ENCODE peak calls at places on chromosomes 11 and 22, in six cellular contexts. W is breast epithelium; A is hepatocyte; X is neural progenitor cell; J is CD4-positive, CD25-positive, alpha-beta regulatory T cell; T is ascending aorta. M is an unnamed sample.
A peak's percentile ranks its signal among the peaks of the same experiment; 100 is the strongest.

GRCh38 chr11:97754976-97755375 is 1265.8 kb upstream of the CNTN5 start:
- DNase-seq in W (no peak), A (no peak), X (peak; percentile 64), J (no peak), T (no peak), M (no peak)

GRCh38 chr11:118200901-118201680 is 23.7 kb downstream of the JAML start:
- DNase-seq in W (no peak), A (no peak), X (no peak), J (no peak), T (no peak), M (no peak)

GRCh38 chr11:83206771-83207413 is 13.4 kb downstream of the ANKRD42 start:
- DNase-seq in W (no peak), A (no peak), X (no peak), J (no peak), T (no peak), M (no peak)

GRCh38 chr11:94219771-94220170 is 84.6 kb upstream of the IZUMO1R start:
- DNase-seq in W (no peak), A (no peak), X (no peak), J (no peak), T (no peak), M (no peak)

GRCh38 chr11:130001491-130002351 is 914 bp downstream of the PRDM10 start:
- DNase-seq in W (peak; percentile 54), A (peak; percentile 63), X (peak; percentile 92), J (peak; percentile 45), T (no peak), M (no peak)

GRCh38 chr11:76668362-76669155 is 2.0 kb downstream of the LRRC32 start:
- DNase-seq in W (peak; percentile 7), A (no peak), X (no peak), J (no peak), T (no peak), M (no peak)

GRCh38 chr11:12936200-12936599 is 72.9 kb upstream of the RASSF10 start:
- DNase-seq in W (no peak), A (no peak), X (no peak), J (no peak), T (no peak), M (no peak)

GRCh38 chr11:78217650-78218541 is 29.2 kb downstream of the USP35 start:
- DNase-seq in W (peak; percentile 41), A (no peak), X (no peak), J (no peak), T (no peak), M (no peak)

GRCh38 chr11:59839615-59840014 is 5.7 kb downstream of the CBLIF start:
- DNase-seq in W (no peak), A (no peak), X (no peak), J (no peak), T (no peak), M (no peak)

GRCh38 chr22:49268924-49269323 is 558.7 kb downstream of the BRD1 start:
- DNase-seq in W (no peak), A (no peak), X (no peak), J (no peak), T (no peak), M (no peak)

GRCh38 chr11:76642341-76642740 is 28.2 kb downstream of the LRRC32 start:
- DNase-seq in W (no peak), A (no peak), X (no peak), J (peak; percentile 64), T (no peak), M (no peak)

GRCh38 chr22:20550851-20551744 is 43.7 kb downstream of the MED15 start:
- DNase-seq in W (no peak), A (peak; percentile 55), X (peak; percentile 59), J (peak; percentile 74), T (no peak), M (no peak)

GRCh38 chr11:26551186-26551801 is 20.8 kb downstream of the MUC15 start:
- DNase-seq in W (no peak), A (no peak), X (no peak), J (no peak), T (no peak), M (no peak)

DNA sequence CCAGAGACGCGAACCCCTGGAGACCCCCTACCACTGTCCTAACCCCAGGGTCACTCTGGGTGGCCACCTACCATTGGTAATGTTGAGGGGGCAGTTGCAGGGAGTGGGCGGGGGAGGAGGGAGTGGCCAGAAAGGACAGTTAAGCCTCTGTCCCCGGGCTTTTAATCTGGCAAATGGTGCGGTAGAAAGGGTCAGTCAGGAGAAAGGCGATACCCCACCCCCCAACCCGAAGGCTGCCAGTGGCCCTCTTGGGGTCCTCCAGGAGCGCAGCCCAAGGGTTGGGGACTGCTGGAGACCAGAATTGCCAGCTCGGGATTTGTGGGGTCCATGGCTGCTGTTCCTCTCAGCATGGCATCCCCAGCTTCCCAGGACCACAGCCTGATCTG is 742 bp downstream of the P2RY2 start:
- DNase-seq in W (no peak), A (no peak), X (peak; percentile 53), J (no peak), T (no peak), M (no peak)
- H3K27ac ChIP-seq in W (peak overlapping the region; percentile 67), A (peak overlapping the region; percentile 68), X (no peak overlapping the region), J (no peak overlapping the region), T (no peak overlapping the region), M (no peak overlapping the region)

GRCh38 chr11:43947815-43948214 is 5.4 kb downstream of the C11orf96 start:
- DNase-seq in W (no peak), A (no peak), X (no peak), J (no peak), T (no peak), M (no peak)
- H3K27ac ChIP-seq in W (no peak overlapping the region), A (no peak overlapping the region), X (no peak overlapping the region), J (no peak overlapping the region), T (peak overlapping the region; percentile 95), M (no peak overlapping the region)

DNA sequence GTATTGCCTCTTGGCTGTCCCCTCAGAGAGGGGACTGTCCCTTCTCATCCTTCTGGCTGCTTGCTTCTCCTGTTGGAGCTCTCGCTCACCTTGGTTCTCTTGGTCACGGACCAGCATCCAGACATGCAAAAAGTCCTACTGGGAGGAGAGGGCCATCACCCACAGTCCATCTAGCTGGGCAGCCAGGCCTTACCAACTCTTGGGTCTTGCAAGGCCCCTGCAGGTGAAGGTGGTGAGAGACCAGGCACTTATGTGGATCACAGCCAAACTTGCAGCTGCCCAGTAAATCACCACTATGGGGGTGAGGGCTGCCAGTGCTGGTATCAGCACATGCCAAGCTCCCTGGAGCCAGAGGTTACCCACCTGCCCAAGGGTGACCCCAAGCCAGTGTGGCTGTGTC is 36.3 kb downstream of the KCNQ1OT1 start:
- DNase-seq in W (peak; percentile 22), A (no peak), X (no peak), J (no peak), T (no peak), M (no peak)
- H3K27ac ChIP-seq in W (no peak overlapping the region), A (no peak overlapping the region), X (no peak overlapping the region), J (no peak overlapping the region), T (no peak overlapping the region), M (no peak overlapping the region)

GRCh38 chr22:17973217-17973616 is 51.1 kb downstream of the MICAL3 start:
- DNase-seq in W (no peak), A (no peak), X (no peak), J (no peak), T (no peak), M (no peak)
- H3K27ac ChIP-seq in W (peak overlapping the region; percentile 70), A (peak overlapping the region; percentile 20), X (no peak overlapping the region), J (no peak overlapping the region), T (peak overlapping the region; percentile 76), M (no peak overlapping the region)